ENCODE peak calls at places on chromosomes 12 and 14, in nine cellular contexts. U, M, Q, B, C, W, T, X and L are unnamed samples.

GRCh38 chr12:123150273-123150803 is 552 bp downstream of the PITPNM2 start:
- DNase-seq in U (peak; percentile 69), M (no peak), Q (no peak), B (no peak), C (peak; percentile 63), W (no peak), T (peak; percentile 56), X (no peak), L (peak; percentile 73)

GRCh38 chr12:46915082-46915481 is 89.3 kb upstream of the SLC38A4 start:
- DNase-seq in U (peak; percentile 90), M (peak; percentile 17), Q (no peak), B (no peak), C (peak; percentile 46), W (no peak), T (no peak), X (no peak), L (peak; percentile 31)

GRCh38 chr12:27572486-27573255 is 48.7 kb downstream of the PPFIBP1 start:
- DNase-seq in U (no peak), M (no peak), Q (no peak), B (no peak), C (no peak), W (no peak), T (no peak), X (no peak), L (no peak)

GRCh38 chr12:32217354-32218310 is 111.0 kb downstream of the BICD1 start:
- DNase-seq in U (no peak), M (no peak), Q (no peak), B (no peak), C (no peak), W (no peak), T (no peak), X (peak; percentile 81), L (no peak)

GRCh38 chr12:93062100-93062419 is 133.0 kb upstream of the EEA1 start:
- DNase-seq in U (no peak), M (no peak), Q (no peak), B (no peak), C (no peak), W (peak; percentile 87), T (no peak), X (no peak), L (no peak)

GRCh38 chr12:112524676-112525425 is 106.1 kb downstream of the PTPN11 start:
- DNase-seq in U (no peak), M (no peak), Q (no peak), B (no peak), C (no peak), W (no peak), T (no peak), X (no peak), L (no peak)

GRCh38 chr12:63885401-63885800 is 40.9 kb downstream of the SRGAP1 start:
- DNase-seq in U (no peak), M (no peak), Q (no peak), B (no peak), C (no peak), W (no peak), T (no peak), X (no peak), L (no peak)

GRCh38 chr12:61993734-61994345 is 266.4 kb upstream of the USP15 start:
- DNase-seq in U (no peak), M (no peak), Q (peak; percentile 48), B (no peak), C (no peak), W (peak; percentile 43), T (no peak), X (no peak), L (no peak)

GRCh38 chr12:96436366-96437295 is 36.4 kb upstream of the CDK17 start:
- DNase-seq in U (no peak), M (no peak), Q (no peak), B (no peak), C (no peak), W (no peak), T (no peak), X (no peak), L (no peak)

GRCh38 chr12:6915023-6915788 is 826 bp downstream of the ENO2 start:
- DNase-seq in U (no peak), M (no peak), Q (no peak), B (no peak), C (peak; percentile 51), W (no peak), T (no peak), X (no peak), L (no peak)

GRCh38 chr12:115451785-115452736 is 768.1 kb upstream of the TBX3 start:
- DNase-seq in U (peak; percentile 50), M (no peak), Q (no peak), B (no peak), C (no peak), W (peak; percentile 24), T (peak; percentile 10), X (no peak), L (peak; percentile 75)

GRCh38 chr14:29271669-29272068 is 505.1 kb downstream of the FOXG1 start:
- DNase-seq in U (no peak), M (no peak), Q (no peak), B (no peak), C (no peak), W (no peak), T (no peak), X (no peak), L (no peak)

GRCh38 chr12:84497819-84498218 is 414.8 kb downstream of the SLC6A15 start:
- DNase-seq in U (no peak), M (no peak), Q (peak; percentile 16), B (no peak), C (no peak), W (no peak), T (no peak), X (no peak), L (no peak)

GRCh38 chr12:53227341-53227740 is 4.7 kb downstream of the RARG start:
- DNase-seq in U (peak; percentile 23), M (no peak), Q (no peak), B (no peak), C (no peak), W (no peak), T (no peak), X (no peak), L (no peak)

GRCh38 chr12:47741340-47741703 is 16.0 kb upstream of the ENDOU start:
- DNase-seq in U (peak; percentile 86), M (peak; percentile 74), Q (peak; percentile 27), B (peak; percentile 26), C (peak; percentile 47), W (peak; percentile 90), T (no peak), X (no peak), L (peak; percentile 91)

GRCh38 chr14:24818054-24818822 is 184.2 kb upstream of the GZMB start:
- DNase-seq in U (no peak), M (no peak), Q (no peak), B (no peak), C (no peak), W (no peak), T (no peak), X (no peak), L (no peak)

GRCh38 chr12:132423251-132424117 is 66.5 kb upstream of the FBRSL1 start:
- DNase-seq in U (no peak), M (no peak), Q (no peak), B (no peak), C (no peak), W (no peak), T (no peak), X (no peak), L (no peak)

GRCh38 chr14:60327447-60328331 is 78.7 kb downstream of the PPM1A start:
- DNase-seq in U (peak; percentile 85), M (no peak), Q (no peak), B (peak; percentile 12), C (no peak), W (peak; percentile 74), T (peak; percentile 54), X (no peak), L (peak; percentile 51)

GRCh38 chr14:92981726-92982125 is 58.8 kb downstream of the CHGA start:
- DNase-seq in U (no peak), M (no peak), Q (no peak), B (no peak), C (no peak), W (no peak), T (no peak), X (no peak), L (no peak)

GRCh38 chr14:100369019-100369418 is 45.9 kb downstream of the SLC25A47 start:
- DNase-seq in U (no peak), M (no peak), Q (no peak), B (no peak), C (no peak), W (no peak), T (no peak), X (no peak), L (no peak)

GRCh38 chr12:75058228-75058627 is 151.4 kb downstream of the KCNC2 start:
- DNase-seq in U (no peak), M (no peak), Q (no peak), B (no peak), C (no peak), W (no peak), T (no peak), X (no peak), L (no peak)

GRCh38 chr14:23094666-23095195 is at the start of gene ACIN1:
- DNase-seq in U (no peak), M (peak; percentile 37), Q (peak; percentile 74), B (peak; percentile 65), C (no peak), W (no peak), T (peak; percentile 53), X (no peak), L (peak; percentile 100)

GRCh38 chr12:38132139-38132538 is 184.4 kb upstream of the ALG10B start:
- DNase-seq in U (no peak), M (no peak), Q (no peak), B (no peak), C (no peak), W (no peak), T (no peak), X (no peak), L (no peak)

GRCh38 chr12:2613674-2614073 is 181.1 kb upstream of the FKBP4 start:
- DNase-seq in U (no peak), M (no peak), Q (peak; percentile 54), B (peak; percentile 33), C (peak; percentile 35), W (no peak), T (no peak), X (no peak), L (no peak)

GRCh38 chr14:81303258-81303935 is 82.6 kb upstream of the GTF2A1 start:
- DNase-seq in U (peak; percentile 60), M (no peak), Q (peak; percentile 86), B (peak; percentile 2), C (no peak), W (peak; percentile 21), T (no peak), X (no peak), L (peak; percentile 34)

GRCh38 chr12:13100610-13100881 is 2.9 kb downstream of the GSG1 start:
- DNase-seq in U (no peak), M (no peak), Q (no peak), B (no peak), C (no peak), W (no peak), T (no peak), X (no peak), L (no peak)

GRCh38 chr14:96126339-96126770 is 78.3 kb upstream of the BDKRB2 start:
- DNase-seq in U (no peak), M (no peak), Q (no peak), B (no peak), C (no peak), W (no peak), T (no peak), X (no peak), L (no peak)

GRCh38 chr12:12791756-12792346 is 6.4 kb downstream of the APOLD1 start:
- DNase-seq in U (no peak), M (no peak), Q (no peak), B (no peak), C (peak; percentile 35), W (no peak), T (no peak), X (peak; percentile 59), L (no peak)

GRCh38 chr14:63223596-63223995 is 19.4 kb downstream of the RHOJ start:
- DNase-seq in U (no peak), M (no peak), Q (no peak), B (no peak), C (no peak), W (no peak), T (no peak), X (no peak), L (no peak)

GRCh38 chr12:128603573-128604120 is 220.1 kb downstream of the SLC15A4 start:
- DNase-seq in U (no peak), M (no peak), Q (no peak), B (no peak), C (no peak), W (no peak), T (no peak), X (no peak), L (no peak)

GRCh38 chr14:101372494-101372813 is 188.8 kb upstream of the DIO3 start:
- DNase-seq in U (no peak), M (no peak), Q (no peak), B (no peak), C (no peak), W (no peak), T (no peak), X (no peak), L (no peak)